ENCODE peak calls at places on chromosomes 1 and 21, in four cellular contexts. M is right atrium auricular region; R is left ventricle myocardium inferior; I is CD4-positive, CD25-positive, alpha-beta regulatory T cell. T is an unnamed sample.

GRCh38 chr1:53256744-53257453 is 18.6 kb upstream of the MAGOH start:
- DNase-seq in M (no peak), R (no peak), I (no peak), T (no peak)

GRCh38 chr1:14137411-14138134 is 437.6 kb downstream of the PRDM2 start:
- DNase-seq in M (no peak), R (no peak), I (no peak), T (no peak)

GRCh38 chr1:39003787-39004186 is 12.7 kb downstream of the AKIRIN1 start:
- DNase-seq in M (no peak), R (no peak), I (no peak), T (no peak)

GRCh38 chr1:94329986-94330385 is 88.2 kb upstream of the ABCD3 start:
- DNase-seq in M (no peak), R (no peak), I (no peak), T (no peak)

GRCh38 chr1:52899445-52899894 is 22.1 kb downstream of the ECHDC2 start:
- DNase-seq in M (no peak), R (no peak), I (no peak), T (no peak)

GRCh38 chr1:203675596-203676347 is 49.1 kb downstream of the ATP2B4 start:
- DNase-seq in M (no peak), R (no peak), I (peak; percentile 81), T (no peak)

GRCh38 chr1:93703649-93704048 is 22.0 kb upstream of the BCAR3 start:
- DNase-seq in M (no peak), R (no peak), I (no peak), T (no peak)

GRCh38 chr1:76238094-76238551 is 163.6 kb downstream of the ST6GALNAC3 start:
- DNase-seq in M (no peak), R (no peak), I (no peak), T (no peak)

GRCh38 chr21:39633770-39634181 is 21.0 kb downstream of the B3GALT5 start:
- DNase-seq in M (no peak), R (no peak), I (no peak), T (no peak)

GRCh38 chr1:224635356-224635755 is 19.2 kb downstream of the CNIH3 start:
- DNase-seq in M (no peak), R (no peak), I (no peak), T (no peak)

GRCh38 chr1:226881515-226882185 is 11.2 kb downstream of the PSEN2 start:
- DNase-seq in M (no peak), R (no peak), I (no peak), T (no peak)

GRCh38 chr21:42754270-42754933 is 101.0 kb downstream of the PDE9A start:
- DNase-seq in M (no peak), R (no peak), I (no peak), T (no peak)

GRCh38 chr1:108570128-108570527 is 10.2 kb downstream of the EEIG2 start:
- DNase-seq in M (no peak), R (no peak), I (peak; percentile 65), T (no peak)

GRCh38 chr1:210477328-210477924 is 148.7 kb downstream of the HHAT start:
- DNase-seq in M (no peak), R (no peak), I (no peak), T (no peak)

GRCh38 chr1:108862698-108863477 is 6.0 kb upstream of the AKNAD1 start:
- DNase-seq in M (no peak), R (no peak), I (no peak), T (no peak)

GRCh38 chr1:28329395-28330153 is 734 bp downstream of the MED18 start:
- DNase-seq in M (no peak), R (no peak), I (peak; percentile 55), T (no peak)

GRCh38 chr21:41207401-41208388 is 39.7 kb downstream of the BACE2 start:
- DNase-seq in M (peak; percentile 87), R (peak; percentile 78), I (no peak), T (peak; percentile 82)

GRCh38 chr21:45308211-45309068 is 20.7 kb upstream of the POFUT2 start:
- DNase-seq in M (no peak), R (peak; percentile 32), I (no peak), T (no peak)

GRCh38 chr1:234871039-234871709 is 257.5 kb downstream of the TOMM20 start:
- DNase-seq in M (no peak), R (no peak), I (no peak), T (no peak)

GRCh38 chr1:154767315-154768240 is 102.5 kb downstream of the KCNN3 start:
- DNase-seq in M (peak; percentile 74), R (peak; percentile 64), I (no peak), T (no peak)

GRCh38 chr21:35265170-35265877 is 216.2 kb upstream of the RUNX1 start:
- DNase-seq in M (no peak), R (no peak), I (no peak), T (no peak)

GRCh38 chr1:78526496-78526895 is 35.7 kb downstream of the PTGFR start:
- DNase-seq in M (no peak), R (no peak), I (no peak), T (no peak)

GRCh38 chr1:44246806-44247205 is 33.5 kb downstream of the DMAP1 start:
- DNase-seq in M (no peak), R (no peak), I (no peak), T (no peak)

GRCh38 chr1:155871390-155871789 is 12.0 kb downstream of the SYT11 start:
- DNase-seq in M (peak; percentile 60), R (peak; percentile 38), I (no peak), T (no peak)

GRCh38 chr1:85445906-85446305 is 19.1 kb downstream of the DDAH1 start:
- DNase-seq in M (no peak), R (no peak), I (no peak), T (no peak)

GRCh38 chr1:174116042-174116441 is 43.3 kb upstream of the RABGAP1L start:
- DNase-seq in M (no peak), R (no peak), I (no peak), T (no peak)

GRCh38 chr1:41844255-41844654 is 74.5 kb downstream of the HIVEP3 start:
- DNase-seq in M (no peak), R (no peak), I (no peak), T (no peak)

GRCh38 chr1:1137256-1138045 is 21.6 kb upstream of the C1orf159 start:
- DNase-seq in M (no peak), R (no peak), I (peak; percentile 77), T (no peak)

GRCh38 chr1:21779613-21780521 is 3.1 kb downstream of the USP48 start:
- DNase-seq in M (no peak), R (no peak), I (peak; percentile 55), T (no peak)

GRCh38 chr1:76073471-76073870 is 1.1 kb upstream of the ST6GALNAC3 start:
- DNase-seq in M (no peak), R (no peak), I (no peak), T (no peak)

GRCh38 chr1:6440198-6441126 is 15.9 kb downstream of the ESPN start:
- DNase-seq in M (no peak), R (no peak), I (peak; percentile 71), T (no peak)

GRCh38 chr1:233376711-233377110 is 49.2 kb downstream of the MAP3K21 start:
- DNase-seq in M (no peak), R (no peak), I (no peak), T (no peak)

GRCh38 chr1:27868932-27869718 is 3.2 kb upstream of the THEMIS2 start:
- DNase-seq in M (no peak), R (peak; percentile 52), I (peak; percentile 95), T (no peak)

GRCh38 chr1:112172294-112172882 is 182.9 kb upstream of the KCND3 start:
- DNase-seq in M (no peak), R (peak; percentile 22), I (peak; percentile 1), T (no peak)

GRCh38 chr1:172704003-172704402 is 45.1 kb downstream of the FASLG start:
- DNase-seq in M (no peak), R (no peak), I (peak; percentile 75), T (no peak)

GRCh38 chr1:153869486-153869885 is 53.3 kb downstream of the GATAD2B start:
- DNase-seq in M (no peak), R (no peak), I (no peak), T (no peak)

GRCh38 chr1:3495776-3496745 is 41.6 kb downstream of the ARHGEF16 start:
- DNase-seq in M (no peak), R (no peak), I (no peak), T (no peak)

GRCh38 chr1:6969106-6969505 is 183.9 kb downstream of the CAMTA1 start:
- DNase-seq in M (no peak), R (no peak), I (peak; percentile 15), T (no peak)

GRCh38 chr1:32223683-32224082 is 1.5 kb downstream of the EIF3I start:
- DNase-seq in M (no peak), R (no peak), I (no peak), T (no peak)
- H3K27ac ChIP-seq in M (peak overlapping the region; percentile 92), R (peak overlapping the region; percentile 92), I (peak overlapping the region; percentile 49), T (no peak overlapping the region)

DNA sequence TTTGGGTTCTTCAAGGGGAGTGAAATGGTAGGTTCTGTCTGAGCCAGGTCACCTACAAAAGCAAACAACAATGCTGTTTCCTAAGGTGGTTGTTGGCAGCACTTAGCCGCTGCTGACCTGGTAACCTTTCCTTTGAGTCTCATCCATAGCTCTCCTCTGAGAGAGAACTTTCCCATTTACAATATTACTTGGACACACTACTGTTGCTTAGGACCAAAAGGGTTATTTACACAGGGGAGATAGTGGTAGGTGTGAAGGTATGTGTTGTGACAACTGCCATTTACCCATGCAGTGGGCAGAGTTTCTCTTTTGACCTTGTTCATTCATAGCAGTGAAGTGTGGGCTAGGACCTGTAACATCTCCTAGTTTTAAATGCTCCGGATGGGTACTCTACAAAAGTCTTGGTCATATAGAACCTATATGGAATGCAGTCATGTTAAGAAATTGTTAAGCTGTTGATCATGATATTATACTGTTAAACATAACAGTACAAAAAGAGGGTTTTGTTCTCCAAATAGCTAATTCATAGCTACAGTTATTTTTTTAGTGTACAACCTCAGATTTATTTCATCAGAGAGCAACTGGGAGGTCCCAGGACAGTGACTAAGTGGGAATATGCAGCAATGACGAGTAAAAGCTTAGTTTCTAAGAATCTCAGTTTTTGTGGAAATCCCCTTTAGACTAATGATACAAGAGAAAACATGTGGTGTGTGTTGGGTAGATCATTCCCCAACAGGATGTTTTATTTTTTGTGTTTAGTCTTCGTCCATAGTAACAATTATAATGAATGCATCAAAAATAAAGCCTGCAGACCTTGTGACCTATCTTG is 219.7 kb downstream of the NFIA start:
- DNase-seq in M (no peak), R (no peak), I (peak; percentile 7), T (no peak)
- H3K27ac ChIP-seq in M (peak overlapping the region; percentile 72), R (peak overlapping the region; percentile 72), I (no peak overlapping the region), T (no peak overlapping the region)

GRCh38 chr1:18632218-18632588 is 1.6 kb downstream of the PAX7 start:
- DNase-seq in M (no peak), R (no peak), I (no peak), T (no peak)

GRCh38 chr1:18631496-18632217 is 1.0 kb downstream of the PAX7 start:
- DNase-seq in M (no peak), R (no peak), I (no peak), T (no peak)

GRCh38 chr1:18630511-18631495 is at the start of gene PAX7:
- DNase-seq in M (no peak), R (no peak), I (no peak), T (no peak)

GRCh38 chr1:18629659-18630510 is 761 bp upstream of the PAX7 start:
- DNase-seq in M (no peak), R (no peak), I (no peak), T (no peak)

GRCh38 chr1:18628511-18628910 is 2.1 kb upstream of the PAX7 start:
- DNase-seq in M (no peak), R (no peak), I (no peak), T (no peak)
- H3K27ac ChIP-seq in M (no peak overlapping the region), R (no peak overlapping the region), I (no peak overlapping the region), T (no peak overlapping the region)

DNA sequence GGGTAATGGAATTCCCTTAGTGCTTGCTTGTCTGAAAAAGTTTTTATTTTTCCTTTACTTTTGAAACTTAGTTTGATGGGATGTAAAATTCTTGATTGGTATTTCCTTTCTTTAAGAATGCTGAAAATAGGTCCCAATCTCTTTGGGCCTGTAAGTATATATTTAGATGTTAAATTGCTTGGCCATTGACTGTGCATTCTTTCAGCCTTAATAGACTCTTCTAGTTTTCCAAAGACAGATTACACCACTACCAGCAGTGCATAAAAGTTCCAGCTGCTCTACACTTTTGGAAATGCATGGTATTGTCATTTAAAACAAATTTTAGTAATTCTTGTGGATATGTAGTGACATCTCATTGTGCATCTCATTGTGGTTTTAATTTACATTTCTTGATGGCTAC is 464.8 kb upstream of the USP24 start:
- DNase-seq in M (no peak), R (no peak), I (no peak), T (no peak)
- H3K27ac ChIP-seq in M (no peak overlapping the region), R (no peak overlapping the region), I (no peak overlapping the region), T (no peak overlapping the region)

T was measured in coronary artery.